ENCODE peak calls at places on chromosomes 4 and X, in four cellular contexts. R, E, F and W are unnamed samples. For H3K4me1, the result is how much of the 10 kb centered on the place peaks cover.

GRCh38 chrX:7904557-7904956 is 22.7 kb downstream of the PNPLA4 start:
- DNase-seq in E (no peak), R (peak), F (no peak), W (no peak)

GRCh38 chrX:96480081-96480480 is 204.6 kb upstream of the DIAPH2 start:
- DNase-seq in R (peak), E (peak), F (no peak), W (no peak)

GRCh38 chrX:140057001-140057411 is 91.7 kb upstream of the CXorf66 start:
- DNase-seq in R (peak), F (peak), E (peak), W (peak)

GRCh38 chr4:26746742-26747351 is 113.8 kb upstream of the STIM2 start:
- DNase-seq in F (no peak), R (peak), E (no peak), W (no peak)

GRCh38 chrX:68995386-68995779 is 166.6 kb downstream of the EFNB1 start:
- DNase-seq in F (no peak), R (no peak), E (no peak), W (peak)

GRCh38 chr4:2295535-2296442 is 33.9 kb upstream of the MXD4 start:
- DNase-seq in R (no peak), F (no peak), E (no peak), W (peak)

GRCh38 chrX:64885850-64886249 is 90.4 kb downstream of the ZC4H2 start:
- DNase-seq in F (no peak), E (no peak), R (no peak), W (no peak)

GRCh38 chr4:39641451-39641850 is 2.8 kb upstream of the SMIM14 start:
- DNase-seq in R (no peak), F (no peak), E (no peak), W (no peak)

GRCh38 chrX:150692837-150693781 is at the start of gene MTMR1:
- DNase-seq in E (peak), R (no peak), F (peak), W (peak)

GRCh38 chrX:10054396-10054795 is 87.2 kb downstream of the CLDN34 start:
- DNase-seq in E (no peak), F (no peak), R (no peak), W (no peak)

GRCh38 chr4:149292422-149293055 is 523.1 kb downstream of the IQCM start:
- DNase-seq in R (peak), F (no peak), E (no peak), W (no peak)

GRCh38 chr4:172061204-172061603 is 248.0 kb downstream of the GALNTL6 start:
- DNase-seq in R (no peak), F (no peak), E (no peak), W (no peak)

GRCh38 chr4:122728781-122729330 is 3.6 kb upstream of the BBS12 start:
- DNase-seq in F (no peak), R (no peak), E (no peak), W (no peak)

GRCh38 chrX:47145408-47146120 is 543 bp downstream of the RBM10 start:
- DNase-seq in F (no peak), E (no peak), R (no peak), W (no peak)

GRCh38 chr4:31362756-31363155 is 642.6 kb downstream of the PCDH7 start:
- DNase-seq in F (no peak), E (no peak), R (peak), W (no peak)

GRCh38 chr4:184664445-184665210 is 15.1 kb downstream of the PRIMPOL start:
- DNase-seq in E (no peak), F (no peak), R (peak), W (no peak)

GRCh38 chrX:9466115-9466495 is 1.2 kb downstream of the TBL1X start:
- DNase-seq in R (peak), F (peak), E (peak), W (peak)

GRCh38 chrX:110846071-110846470 is 50.5 kb upstream of the CHRDL1 start:
- DNase-seq in R (peak), E (no peak), F (no peak), W (no peak)

GRCh38 chrX:122439836-122440235 is 744.2 kb upstream of the GRIA3 start:
- DNase-seq in F (no peak), E (no peak), R (no peak), W (no peak)

GRCh38 chr4:13368262-13368661 is 115.9 kb downstream of the RAB28 start:
- DNase-seq in F (no peak), R (peak), E (no peak), W (no peak)

GRCh38 chrX:33447285-33447684 is 235.9 kb upstream of the DMD start:
- DNase-seq in F (no peak), E (no peak), R (no peak), W (no peak)

GRCh38 chr4:45280121-45280520 is 553.8 kb upstream of the GNPDA2 start:
- DNase-seq in R (no peak), E (no peak), F (no peak), W (no peak)

GRCh38 chrX:28628101-28628500 is 40.9 kb downstream of the IL1RAPL1 start:
- DNase-seq in R (no peak), E (no peak), F (peak), W (no peak)

GRCh38 chr4:105433421-105433820 is 40.4 kb downstream of the PPA2 start:
- DNase-seq in F (no peak), E (no peak), R (no peak), W (no peak)

GRCh38 chr4:165191253-165191652 is 16.1 kb upstream of the KLHL2 start:
- DNase-seq in R (no peak), F (no peak), E (no peak), W (no peak)

GRCh38 chr4:28973591-28974350 is 1746.4 kb upstream of the PCDH7 start:
- DNase-seq in E (no peak), F (peak), R (peak), W (no peak)

GRCh38 chr4:53131562-53131925 is 234.3 kb downstream of the SCFD2 start:
- DNase-seq in E (no peak), R (no peak), F (no peak), W (no peak)

GRCh38 chrX:15761564-15762191 is 23.6 kb downstream of the CA5B start:
- DNase-seq in R (no peak), E (peak), F (peak), W (no peak)

GRCh38 chrX:19532709-19533108 is 17.4 kb upstream of the MAP3K15 start:
- DNase-seq in E (no peak), R (no peak), F (no peak), W (no peak)

GRCh38 chrX:15789979-15790765 is at the start of gene ZRSR2:
- DNase-seq in F (peak), E (peak), R (peak), W (peak)

GRCh38 chrX:66632986-66633385 is 5.9 kb downstream of the EDA2R start:
- DNase-seq in R (peak), E (no peak), F (no peak), W (no peak)

GRCh38 chr4:41507292-41507933 is 30.5 kb upstream of the LIMCH1 start:
- DNase-seq in F (no peak), R (peak), E (no peak), W (no peak)

GRCh38 chr4:176778063-176778462 is 14.7 kb downstream of the VEGFC start:
- DNase-seq in R (peak), E (peak), F (no peak), W (no peak)

GRCh38 chr4:157763490-157763889 is 409.3 kb downstream of the GASK1B start:
- DNase-seq in R (no peak), E (no peak), F (no peak), W (no peak)

GRCh38 chr4:159269143-159269542 is 166.3 kb downstream of the RAPGEF2 start:
- DNase-seq in E (no peak), F (no peak), R (peak), W (no peak)
- H3K4me1 ChIP-seq in E (half or more), F (under half), R (under half), W (under half)

GRCh38 chr4:151429957-151430548 is 21.1 kb downstream of the FHIP1A start:
- DNase-seq in F (no peak), R (peak), E (no peak), W (no peak)
- H3K4me1 ChIP-seq in F (under half), R (under half), E (under half), W (under half)

GRCh38 chr4:80239480-80239879 is 27.0 kb upstream of the FGF5 start:
- DNase-seq in R (peak), E (no peak), F (no peak), W (no peak)

GRCh38 chr4:80240976-80241375 is 25.5 kb upstream of the FGF5 start:
- DNase-seq in E (no peak), R (peak), F (no peak), W (no peak)

GRCh38 chr4:80235451-80235850 is 31.0 kb upstream of the FGF5 start:
- DNase-seq in E (no peak), F (no peak), R (peak), W (no peak)

GRCh38 chr4:80233390-80233789 is 33.1 kb upstream of the FGF5 start:
- DNase-seq in E (no peak), F (no peak), R (no peak), W (no peak)

DNA sequence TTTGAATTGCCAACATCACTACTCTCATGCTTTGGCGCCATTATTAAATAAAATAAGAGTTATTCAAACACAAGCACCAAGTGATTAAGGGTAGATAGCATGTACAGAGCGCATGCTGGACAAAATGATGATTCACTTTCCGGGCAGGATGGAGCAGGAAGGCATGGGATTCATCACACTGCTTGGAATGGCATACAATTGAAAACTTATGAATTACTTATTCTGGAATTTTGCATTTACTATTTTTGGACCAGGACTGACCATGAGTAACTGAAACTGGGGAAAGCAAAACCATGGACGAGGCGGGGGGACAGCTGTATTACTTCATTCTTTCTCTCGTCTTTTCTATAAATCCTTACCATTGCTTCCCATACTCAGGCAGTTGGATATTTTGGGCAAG is 28.5 kb upstream of the FGF5 start:
- DNase-seq in E (peak), F (no peak), R (peak), W (no peak)
- H3K4me1 ChIP-seq in E (under half), F (under half), R (under half), W (under half)

DNA sequence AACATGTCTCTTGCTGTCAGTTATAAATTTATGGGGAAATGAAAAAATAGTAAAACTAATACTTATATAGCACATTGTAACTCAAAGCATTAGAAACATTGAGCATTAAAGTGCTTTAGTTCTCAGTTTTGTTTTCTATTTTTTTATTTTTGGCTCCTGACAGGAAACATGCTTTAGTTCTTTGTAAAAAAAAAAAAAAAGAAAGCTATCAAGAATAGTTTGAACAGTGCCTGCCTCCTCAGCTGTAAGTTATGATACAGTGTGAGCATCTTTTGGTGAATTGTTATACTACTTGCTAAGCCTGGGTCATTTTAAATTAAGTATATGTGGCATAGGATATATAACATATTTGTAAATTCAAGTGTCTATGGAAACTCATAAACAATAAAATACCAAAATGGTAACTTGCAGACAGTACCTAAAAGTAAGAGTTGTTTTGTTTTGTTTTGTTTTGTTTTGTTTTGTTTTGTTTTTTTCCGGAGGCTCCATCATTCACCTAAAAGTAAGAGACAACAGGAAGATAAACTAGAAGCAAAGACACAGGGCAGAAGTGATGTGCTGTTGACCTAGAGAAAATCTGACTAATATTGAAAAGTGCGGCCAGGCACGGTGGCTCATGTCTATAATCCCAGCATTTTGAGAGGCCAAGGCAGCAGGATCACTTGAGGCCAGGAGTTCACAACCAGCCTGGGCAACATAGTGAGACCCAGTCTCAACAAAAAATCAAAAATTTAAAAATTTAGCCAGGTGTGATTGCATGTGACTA is 5.4 kb upstream of the CENPC start:
- DNase-seq in E (no peak), R (no peak), F (no peak), W (no peak)
- H3K4me1 ChIP-seq in E (under half), R (under half), F (under half), W (under half)

DNA sequence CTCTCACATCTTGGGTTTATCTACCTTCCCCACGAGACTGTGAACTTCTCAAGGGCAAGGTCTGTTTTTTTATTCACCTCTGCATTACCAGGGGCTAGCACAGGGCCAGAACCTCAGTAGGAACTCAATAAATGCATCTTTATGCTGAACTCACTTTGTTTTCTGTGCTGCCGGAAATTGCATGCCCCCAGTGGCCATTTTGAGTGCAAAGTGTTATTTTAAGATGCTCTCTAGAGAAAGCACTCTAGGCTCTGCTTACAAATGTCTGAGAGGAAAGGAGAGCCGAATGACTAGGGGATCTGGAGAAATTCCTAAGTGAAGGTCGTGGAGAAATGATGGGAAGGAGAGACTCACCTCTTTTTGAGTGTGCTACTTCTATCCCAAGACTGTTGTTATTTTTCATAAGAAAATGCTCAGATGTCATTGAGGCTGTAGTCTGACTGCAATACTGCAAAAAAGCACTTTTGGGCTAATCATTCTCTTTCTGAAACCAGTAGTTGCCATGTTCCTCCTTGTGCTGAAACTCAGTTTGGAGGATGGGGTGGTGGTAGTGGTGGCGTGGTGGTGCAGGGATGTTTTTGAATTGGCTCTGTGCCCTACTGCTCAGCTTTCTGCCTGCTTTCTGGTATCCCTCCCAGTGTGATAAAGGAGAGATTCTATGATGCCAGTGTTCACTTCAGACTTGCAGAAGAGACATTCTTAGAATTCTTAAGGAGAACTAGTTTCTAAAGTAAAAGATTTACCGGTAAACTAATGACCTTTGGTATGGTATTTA is 41.3 kb downstream of the DOCK11 start:
- DNase-seq in R (peak), E (peak), F (no peak), W (no peak)
- H3K4me1 ChIP-seq in R (under half), E (under half), F (under half), W (under half)

DNA sequence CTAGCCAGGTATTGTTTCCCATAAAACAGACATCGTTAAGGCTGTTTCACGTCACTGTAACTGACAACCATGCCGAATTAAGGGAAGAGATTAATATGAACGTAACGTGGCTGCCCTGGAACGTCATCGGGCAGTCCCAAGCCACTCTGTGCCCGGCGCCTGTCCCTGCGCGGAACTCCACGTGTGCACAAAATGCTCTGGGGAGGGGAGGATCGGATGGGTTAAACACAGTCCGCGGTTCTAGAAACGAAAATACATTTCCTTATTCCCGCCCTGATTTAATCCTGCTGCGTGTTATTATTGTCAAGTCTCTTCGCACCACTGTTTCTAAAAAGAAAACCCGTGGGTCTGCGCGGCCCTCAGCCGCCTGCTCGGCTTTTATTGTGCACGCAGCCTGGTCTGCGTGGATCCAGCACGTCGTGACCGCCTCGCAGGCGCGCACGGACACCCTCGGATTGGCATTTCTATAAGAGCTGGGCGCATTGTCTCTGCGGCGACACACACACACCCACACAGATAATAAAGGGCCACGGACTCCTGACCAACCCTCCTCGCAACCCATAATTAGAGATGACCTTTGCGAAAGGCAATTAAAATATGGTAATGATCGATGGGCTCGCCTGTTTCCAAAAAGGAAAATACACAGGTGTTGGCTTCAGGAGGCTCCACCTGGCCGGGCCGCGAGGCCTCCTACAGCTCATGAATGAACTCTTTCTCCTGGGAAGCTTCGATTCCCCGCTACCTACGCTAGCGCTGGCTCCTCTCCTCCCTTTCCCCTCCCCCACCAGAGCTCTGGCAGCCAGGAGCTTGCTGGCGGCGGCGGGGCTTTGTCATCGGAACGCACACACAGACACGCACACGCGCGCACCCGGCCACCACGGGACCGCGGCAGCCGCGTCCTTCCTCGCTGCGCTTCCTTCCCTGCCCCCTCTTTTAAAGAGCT is 69.8 kb upstream of the BCOR start:
- DNase-seq in F (peak), R (no peak), E (no peak), W (no peak)
- H3K4me1 ChIP-seq in F (half or more), R (under half), E (under half), W (under half)